ENCODE peak calls at places on chromosomes 2 and 18, in nine cellular contexts. One of them, this sample, is unnamed.

GRCh38 chr2:102764083-102764482 is 2.3 kb downstream of the TMEM182 start:
- DNase-seq in CD8-positive, alpha-beta T cell: no peak
- DNase-seq in HCT116: no peak
- DNase-seq in CD8-positive, alpha-beta memory T cell: no peak
- DNase-seq in neuronal stem cell: no peak
- DNase-seq in Karpas-422: no peak
- DNase-seq in cardiac muscle cell: no peak
- DNase-seq in Panc1: no peak
- DNase-seq in mammary epithelial cell: no peak
- DNase-seq in this sample: no peak

GRCh38 chr2:203672856-203673255 is 33.6 kb upstream of the CD28 start:
- DNase-seq in Karpas-422: no peak
- DNase-seq in HCT116: no peak
- DNase-seq in mammary epithelial cell: no peak
- DNase-seq in CD8-positive, alpha-beta memory T cell: no peak
- DNase-seq in CD8-positive, alpha-beta T cell: no peak
- DNase-seq in neuronal stem cell: no peak
- DNase-seq in cardiac muscle cell: no peak
- DNase-seq in Panc1: no peak
- DNase-seq in this sample: no peak

GRCh38 chr2:156456616-156457015 is 20.4 kb downstream of the GPD2 start:
- DNase-seq in HCT116: no peak
- DNase-seq in Panc1: no peak
- DNase-seq in mammary epithelial cell: no peak
- DNase-seq in CD8-positive, alpha-beta memory T cell: no peak
- DNase-seq in cardiac muscle cell: no peak
- DNase-seq in Karpas-422: no peak
- DNase-seq in neuronal stem cell: no peak
- DNase-seq in CD8-positive, alpha-beta T cell: no peak
- DNase-seq in this sample: no peak

GRCh38 chr2:74046441-74046840 is 61.7 kb downstream of the TET3 start:
- DNase-seq in Panc1: no peak
- DNase-seq in CD8-positive, alpha-beta memory T cell: no peak
- DNase-seq in CD8-positive, alpha-beta T cell: no peak
- DNase-seq in cardiac muscle cell: no peak
- DNase-seq in HCT116: no peak
- DNase-seq in Karpas-422: no peak
- DNase-seq in mammary epithelial cell: no peak
- DNase-seq in neuronal stem cell: no peak
- DNase-seq in this sample: no peak

GRCh38 chr2:241017228-241017940 is 19.0 kb downstream of the SNED1 start:
- DNase-seq in cardiac muscle cell: no peak
- DNase-seq in CD8-positive, alpha-beta memory T cell: no peak
- DNase-seq in HCT116: no peak
- DNase-seq in CD8-positive, alpha-beta T cell: no peak
- DNase-seq in neuronal stem cell: no peak
- DNase-seq in mammary epithelial cell: no peak
- DNase-seq in Karpas-422: no peak
- DNase-seq in Panc1: no peak
- DNase-seq in this sample: no peak

GRCh38 chr18:29154758-29155725 is 978.1 kb upstream of the CDH2 start:
- DNase-seq in neuronal stem cell: no peak
- DNase-seq in Panc1: peak; percentile 88
- DNase-seq in cardiac muscle cell: no peak
- DNase-seq in HCT116: peak; percentile 66
- DNase-seq in mammary epithelial cell: peak; percentile 96
- DNase-seq in CD8-positive, alpha-beta memory T cell: no peak
- DNase-seq in CD8-positive, alpha-beta T cell: no peak
- DNase-seq in Karpas-422: no peak
- DNase-seq in this sample: no peak

GRCh38 chr2:140392824-140393223 is 1612.6 kb upstream of the NXPH2 start:
- DNase-seq in HCT116: no peak
- DNase-seq in mammary epithelial cell: no peak
- DNase-seq in neuronal stem cell: no peak
- DNase-seq in Karpas-422: no peak
- DNase-seq in Panc1: no peak
- DNase-seq in CD8-positive, alpha-beta T cell: no peak
- DNase-seq in cardiac muscle cell: no peak
- DNase-seq in CD8-positive, alpha-beta memory T cell: no peak
- DNase-seq in this sample: no peak

GRCh38 chr2:212968284-212969081 is 182.9 kb downstream of the IKZF2 start:
- DNase-seq in HCT116: no peak
- DNase-seq in Karpas-422: no peak
- DNase-seq in mammary epithelial cell: peak; percentile 55
- DNase-seq in neuronal stem cell: peak; percentile 18
- DNase-seq in CD8-positive, alpha-beta T cell: no peak
- DNase-seq in Panc1: no peak
- DNase-seq in cardiac muscle cell: no peak
- DNase-seq in CD8-positive, alpha-beta memory T cell: no peak
- DNase-seq in this sample: no peak

GRCh38 chr2:234191819-234192407 is 141.4 kb downstream of the SPP2 start:
- DNase-seq in mammary epithelial cell: peak; percentile 72
- DNase-seq in CD8-positive, alpha-beta memory T cell: no peak
- DNase-seq in HCT116: peak; percentile 22
- DNase-seq in cardiac muscle cell: no peak
- DNase-seq in CD8-positive, alpha-beta T cell: no peak
- DNase-seq in Karpas-422: no peak
- DNase-seq in Panc1: no peak
- DNase-seq in neuronal stem cell: no peak
- DNase-seq in this sample: no peak

GRCh38 chr2:232485757-232486557 is 1.7 kb downstream of the ECEL1 start:
- DNase-seq in mammary epithelial cell: no peak
- DNase-seq in CD8-positive, alpha-beta memory T cell: peak; percentile 32
- DNase-seq in CD8-positive, alpha-beta T cell: no peak
- DNase-seq in Karpas-422: no peak
- DNase-seq in cardiac muscle cell: no peak
- DNase-seq in HCT116: no peak
- DNase-seq in Panc1: no peak
- DNase-seq in neuronal stem cell: no peak
- DNase-seq in this sample: no peak

DNA sequence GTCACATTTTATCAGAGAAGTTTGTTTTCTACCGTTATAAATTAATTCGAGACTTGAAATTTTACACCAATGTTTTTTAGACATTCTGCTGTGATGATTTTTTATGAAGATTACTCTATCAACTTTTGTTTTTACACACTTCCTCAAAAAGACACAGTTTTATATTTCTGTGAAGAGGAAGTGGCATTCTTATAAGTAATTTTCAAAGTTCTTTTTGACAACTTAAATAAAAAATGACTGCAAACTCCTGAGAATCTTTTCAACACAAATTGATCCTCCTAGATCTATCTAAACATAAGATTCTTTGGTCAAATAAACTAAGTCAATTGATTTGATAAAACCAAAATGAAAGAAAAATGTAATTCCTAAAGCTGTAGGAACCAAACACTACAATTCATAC is 13.7 kb downstream of the ANKRD44 start:
- DNase-seq in cardiac muscle cell: no peak
- DNase-seq in CD8-positive, alpha-beta T cell: no peak
- DNase-seq in mammary epithelial cell: no peak
- DNase-seq in Karpas-422: peak; percentile 76
- DNase-seq in neuronal stem cell: no peak
- DNase-seq in CD8-positive, alpha-beta memory T cell: no peak
- DNase-seq in Panc1: no peak
- DNase-seq in HCT116: no peak
- DNase-seq in this sample: no peak
- H3K4me1 ChIP-seq in cardiac muscle cell: no peaks in the 10 kb centered on the region
- H3K4me1 ChIP-seq in CD8-positive, alpha-beta T cell: peaks cover 100% of the 10 kb centered on the region
- H3K4me1 ChIP-seq in mammary epithelial cell: peaks cover 12% of the 10 kb centered on the region
- H3K4me1 ChIP-seq in Karpas-422: peaks cover 70% of the 10 kb centered on the region
- H3K4me1 ChIP-seq in neuronal stem cell: no peaks in the 10 kb centered on the region
- H3K4me1 ChIP-seq in CD8-positive, alpha-beta memory T cell: peaks cover 99% of the 10 kb centered on the region
- H3K4me1 ChIP-seq in Panc1: peaks cover 13% of the 10 kb centered on the region
- H3K4me1 ChIP-seq in HCT116: no peaks in the 10 kb centered on the region
- H3K4me1 ChIP-seq in this sample: peaks cover 4% of the 10 kb centered on the region

GRCh38 chr2:177741866-177742265 is 330.7 kb downstream of the PDE11A start:
- DNase-seq in neuronal stem cell: no peak
- DNase-seq in cardiac muscle cell: no peak
- DNase-seq in CD8-positive, alpha-beta T cell: no peak
- DNase-seq in Panc1: no peak
- DNase-seq in HCT116: no peak
- DNase-seq in mammary epithelial cell: no peak
- DNase-seq in CD8-positive, alpha-beta memory T cell: no peak
- DNase-seq in Karpas-422: no peak
- DNase-seq in this sample: no peak
- H3K27me3 ChIP-seq in neuronal stem cell: no peaks in the 10 kb centered on the region
- H3K27me3 ChIP-seq in cardiac muscle cell: no peaks in the 10 kb centered on the region
- H3K27me3 ChIP-seq in CD8-positive, alpha-beta T cell: no peaks in the 10 kb centered on the region
- H3K27me3 ChIP-seq in Panc1: peaks cover 2% of the 10 kb centered on the region
- H3K27me3 ChIP-seq in HCT116: peaks cover 3% of the 10 kb centered on the region
- H3K27me3 ChIP-seq in mammary epithelial cell: no peaks in the 10 kb centered on the region
- H3K27me3 ChIP-seq in CD8-positive, alpha-beta memory T cell: no peaks in the 10 kb centered on the region
- H3K27me3 ChIP-seq in Karpas-422: no peaks in the 10 kb centered on the region
- H3K27me3 ChIP-seq in this sample: no peaks in the 10 kb centered on the region

DNA sequence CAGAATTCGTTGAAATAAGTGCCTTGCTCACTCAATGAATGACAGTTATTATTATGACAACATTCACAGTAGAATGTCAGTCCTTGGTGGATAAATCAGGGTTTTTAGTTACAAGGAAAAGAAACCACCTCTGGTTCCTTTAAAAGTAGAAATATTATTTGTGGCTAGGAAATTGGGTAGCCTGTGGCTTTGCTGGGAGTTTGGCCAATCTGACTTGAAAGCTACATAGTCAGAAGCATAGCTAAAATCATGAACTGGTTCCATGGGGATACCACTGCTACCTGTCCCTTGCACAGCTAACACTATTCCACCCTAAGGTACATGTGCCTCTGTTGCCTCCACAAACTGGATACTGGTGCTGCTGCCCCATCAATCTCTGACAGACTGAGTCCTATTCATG is 12.8 kb upstream of the SMCHD1 start:
- DNase-seq in HCT116: no peak
- DNase-seq in Karpas-422: no peak
- DNase-seq in Panc1: no peak
- DNase-seq in CD8-positive, alpha-beta memory T cell: no peak
- DNase-seq in CD8-positive, alpha-beta T cell: no peak
- DNase-seq in cardiac muscle cell: no peak
- DNase-seq in mammary epithelial cell: no peak
- DNase-seq in neuronal stem cell: no peak
- DNase-seq in this sample: no peak
- H3K4me1 ChIP-seq in HCT116: no peaks in the 10 kb centered on the region
- H3K4me1 ChIP-seq in Karpas-422: peaks cover 18% of the 10 kb centered on the region
- H3K4me1 ChIP-seq in Panc1: no peaks in the 10 kb centered on the region
- H3K4me1 ChIP-seq in CD8-positive, alpha-beta memory T cell: peaks cover 74% of the 10 kb centered on the region
- H3K4me1 ChIP-seq in CD8-positive, alpha-beta T cell: peaks cover 66% of the 10 kb centered on the region
- H3K4me1 ChIP-seq in cardiac muscle cell: no peaks in the 10 kb centered on the region
- H3K4me1 ChIP-seq in mammary epithelial cell: no peaks in the 10 kb centered on the region
- H3K4me1 ChIP-seq in neuronal stem cell: no peaks in the 10 kb centered on the region
- H3K4me1 ChIP-seq in this sample: no peaks in the 10 kb centered on the region

GRCh38 chr2:176102309-176102866 is 2.8 kb downstream of the HOXD12 start:
- DNase-seq in CD8-positive, alpha-beta T cell: no peak
- DNase-seq in cardiac muscle cell: no peak
- DNase-seq in mammary epithelial cell: no peak
- DNase-seq in HCT116: no peak
- DNase-seq in Panc1: no peak
- DNase-seq in Karpas-422: no peak
- DNase-seq in CD8-positive, alpha-beta memory T cell: no peak
- DNase-seq in neuronal stem cell: no peak
- DNase-seq in this sample: no peak

GRCh38 chr2:176101862-176102261 is 2.3 kb downstream of the HOXD12 start:
- DNase-seq in HCT116: no peak
- DNase-seq in Panc1: no peak
- DNase-seq in mammary epithelial cell: no peak
- DNase-seq in Karpas-422: no peak
- DNase-seq in cardiac muscle cell: no peak
- DNase-seq in CD8-positive, alpha-beta T cell: no peak
- DNase-seq in CD8-positive, alpha-beta memory T cell: peak; percentile 14
- DNase-seq in neuronal stem cell: no peak
- DNase-seq in this sample: no peak

GRCh38 chr2:176104338-176105077 is 2.6 kb upstream of the HOXD11 start:
- DNase-seq in CD8-positive, alpha-beta memory T cell: no peak
- DNase-seq in HCT116: no peak
- DNase-seq in mammary epithelial cell: no peak
- DNase-seq in Panc1: no peak
- DNase-seq in neuronal stem cell: no peak
- DNase-seq in Karpas-422: no peak
- DNase-seq in CD8-positive, alpha-beta T cell: no peak
- DNase-seq in cardiac muscle cell: peak; percentile 44
- DNase-seq in this sample: no peak

GRCh38 chr2:176105078-176105726 is 1.9 kb upstream of the HOXD11 start:
- DNase-seq in CD8-positive, alpha-beta T cell: no peak
- DNase-seq in mammary epithelial cell: no peak
- DNase-seq in CD8-positive, alpha-beta memory T cell: no peak
- DNase-seq in Karpas-422: no peak
- DNase-seq in neuronal stem cell: no peak
- DNase-seq in HCT116: no peak
- DNase-seq in cardiac muscle cell: no peak
- DNase-seq in Panc1: no peak
- DNase-seq in this sample: no peak

DNA sequence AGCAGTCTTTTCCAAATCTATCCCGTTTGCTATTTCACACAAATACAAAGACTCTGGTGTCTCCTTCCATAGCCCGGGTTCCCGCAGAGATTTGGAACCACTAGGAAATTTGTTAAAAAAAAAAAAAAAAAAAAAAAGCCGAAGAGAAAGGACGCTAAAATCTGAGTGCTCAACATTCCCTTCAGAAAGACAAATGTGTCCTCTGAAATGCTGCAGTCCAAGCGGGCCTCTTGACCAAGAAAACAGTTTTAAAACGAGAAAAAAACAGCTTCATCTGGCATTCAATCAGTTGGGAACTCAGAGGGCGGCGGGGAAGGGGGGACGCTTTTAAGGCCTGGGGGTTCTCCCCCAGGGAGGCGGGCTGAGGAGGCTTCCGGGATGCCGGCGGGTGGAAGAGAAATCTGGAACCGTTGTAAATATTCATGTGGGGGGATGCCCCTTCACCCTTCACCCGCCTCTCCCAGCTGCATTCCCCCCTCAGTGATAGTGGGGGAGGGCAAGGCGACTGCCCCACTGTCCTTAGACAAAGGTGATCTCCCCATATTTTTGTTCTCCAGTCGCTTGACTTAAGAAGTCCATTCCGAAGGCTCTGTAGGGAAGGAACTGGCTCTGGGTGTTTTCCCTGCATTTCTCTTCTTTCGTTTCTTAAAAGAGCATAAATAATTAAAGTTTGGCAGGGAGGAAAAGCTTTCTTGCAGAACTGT is 3.3 kb upstream of the HOXD11 start:
- DNase-seq in Panc1: no peak
- DNase-seq in cardiac muscle cell: no peak
- DNase-seq in mammary epithelial cell: no peak
- DNase-seq in neuronal stem cell: no peak
- DNase-seq in CD8-positive, alpha-beta memory T cell: no peak
- DNase-seq in CD8-positive, alpha-beta T cell: no peak
- DNase-seq in HCT116: no peak
- DNase-seq in Karpas-422: no peak
- DNase-seq in this sample: no peak
- H3K27me3 ChIP-seq in Panc1: peaks cover 2% of the 10 kb centered on the region
- H3K27me3 ChIP-seq in cardiac muscle cell: peaks cover 99% of the 10 kb centered on the region
- H3K27me3 ChIP-seq in mammary epithelial cell: peaks cover 88% of the 10 kb centered on the region
- H3K27me3 ChIP-seq in neuronal stem cell: peaks cover 97% of the 10 kb centered on the region
- H3K27me3 ChIP-seq in CD8-positive, alpha-beta memory T cell: peaks cover 78% of the 10 kb centered on the region
- H3K27me3 ChIP-seq in CD8-positive, alpha-beta T cell: peaks cover 75% of the 10 kb centered on the region
- H3K27me3 ChIP-seq in HCT116: no peaks in the 10 kb centered on the region
- H3K27me3 ChIP-seq in Karpas-422: no peaks in the 10 kb centered on the region
- H3K27me3 ChIP-seq in this sample: no peaks in the 10 kb centered on the region